ENCODE peak calls at places on chromosomes 6 and 20, in five cellular contexts. Q is left lung, Y is AG10803, D is SK-N-SH, T is endothelial cell. S is an unnamed sample.

GRCh38 chr6:149913085-149913484 is 9.8 kb downstream of the RAET1G start:
- DNase-seq in Q (no peak), Y (no peak), T (no peak), D (no peak), S (no peak)

GRCh38 chr20:24580006-24580405 is 110.6 kb downstream of the SYNDIG1 start:
- DNase-seq in Y (peak), Q (no peak), D (no peak), T (no peak), S (no peak)

GRCh38 chr6:19873031-19873430 is 35.9 kb downstream of the ID4 start:
- DNase-seq in T (peak), Q (no peak), D (peak), Y (no peak), S (peak)

GRCh38 chr6:143596857-143597256 is 80.9 kb upstream of the PHACTR2 start:
- DNase-seq in Y (peak), D (no peak), T (no peak), Q (no peak), S (no peak)

GRCh38 chr6:13535306-13535705 is 39.1 kb upstream of the SIRT5 start:
- DNase-seq in Q (no peak), T (no peak), Y (no peak), D (no peak), S (no peak)

GRCh38 chr6:82006027-82006738 is 241.4 kb downstream of the IBTK start:
- DNase-seq in Y (peak), D (peak), Q (peak), T (peak), S (no peak)

GRCh38 chr6:36851149-36851614 is 11.9 kb upstream of the CPNE5 start:
- DNase-seq in Q (no peak), T (peak), Y (peak), D (peak), S (peak)

GRCh38 chr6:139583420-139583819 is 209.0 kb upstream of the CITED2 start:
- DNase-seq in T (no peak), Y (no peak), D (no peak), Q (no peak), S (no peak)

GRCh38 chr6:107144014-107144413 is 28.7 kb upstream of the BEND3 start:
- DNase-seq in Q (no peak), D (no peak), Y (no peak), T (no peak), S (no peak)

GRCh38 chr6:129646140-129646569 is 63.8 kb downstream of the ARHGAP18 start:
- DNase-seq in T (no peak), D (no peak), Y (no peak), Q (no peak), S (no peak)

GRCh38 chr6:124670801-124671200 is 291.4 kb upstream of the RNF217 start:
- DNase-seq in Y (no peak), T (no peak), Q (no peak), D (no peak), S (no peak)

GRCh38 chr6:166758136-166758704 is 131.2 kb upstream of the RPS6KA2 start:
- DNase-seq in T (no peak), Q (no peak), D (no peak), Y (no peak), S (no peak)

GRCh38 chr20:62938105-62938888 is at the start of gene GID8:
- DNase-seq in Y (no peak), D (no peak), T (peak), Q (peak), S (no peak)

GRCh38 chr6:42742116-42742894 is 3.6 kb downstream of the TBCC start:
- DNase-seq in T (no peak), Y (peak), Q (no peak), D (peak), S (no peak)

GRCh38 chr20:50611128-50611810 is 80.1 kb downstream of the RIPOR3 start:
- DNase-seq in T (no peak), Y (peak), D (no peak), Q (no peak), S (no peak)

GRCh38 chr6:166551797-166552495 is 34.5 kb downstream of the RAMACL start:
- DNase-seq in T (no peak), D (no peak), Y (no peak), Q (no peak), S (no peak)

GRCh38 chr6:111750753-111751684 is 122.2 kb downstream of the FYN start:
- DNase-seq in Q (no peak), Y (peak), D (no peak), T (peak), S (no peak)

GRCh38 chr20:44173846-44174245 is 13.1 kb downstream of the JPH2 start:
- DNase-seq in T (no peak), Y (no peak), Q (no peak), D (no peak), S (no peak)
- TF ChIP-seq CTCF in T (no peak), Y (no peak), Q (no peak), D (no peak), S (no peak)

GRCh38 chr6:68343901-68344300 is 291.2 kb upstream of the ADGRB3 start:
- DNase-seq in Q (no peak), Y (no peak), D (peak), T (peak), S (peak)
- TF ChIP-seq CTCF in Q (no peak), Y (no peak), D (peak), T (peak), S (peak)

GRCh38 chr6:24997186-24997585 is 61.4 kb upstream of the RIPOR2 start:
- DNase-seq in T (no peak), Y (no peak), D (no peak), Q (no peak), S (no peak)

GRCh38 chr6:24995270-24995669 is 59.5 kb upstream of the RIPOR2 start:
- DNase-seq in D (no peak), T (no peak), Y (no peak), Q (no peak), S (no peak)

GRCh38 chr6:24991748-24992467 is 56.1 kb upstream of the RIPOR2 start:
- DNase-seq in Q (no peak), Y (peak), D (peak), T (peak), S (peak)

GRCh38 chr6:24996145-24996836 is 60.5 kb upstream of the RIPOR2 start:
- DNase-seq in D (no peak), T (no peak), Y (no peak), Q (no peak), S (no peak)

DNA sequence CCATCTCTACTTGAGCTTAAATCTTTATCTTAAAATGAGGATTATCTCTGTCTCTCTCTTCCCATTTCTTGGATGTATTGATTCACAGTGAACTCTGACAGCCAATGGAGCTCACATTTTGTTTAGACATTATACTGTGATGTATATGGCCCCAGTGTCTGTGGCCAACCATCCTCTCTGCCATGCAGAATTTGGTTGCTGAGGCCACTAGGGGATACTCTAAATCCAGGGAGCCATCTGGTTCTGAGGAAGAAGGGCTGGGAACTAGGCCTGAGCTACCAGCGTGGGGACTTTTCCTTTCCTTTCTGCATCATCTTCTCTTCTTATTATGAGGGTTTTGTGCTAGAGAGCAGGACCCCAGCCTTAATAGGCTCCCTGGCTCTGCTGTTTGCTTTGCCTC is 59.1 kb upstream of the RIPOR2 start:
- DNase-seq in D (no peak), T (no peak), Y (peak), Q (no peak), S (no peak)
- TF ChIP-seq CTCF in D (no peak), T (no peak), Y (peak), Q (no peak), S (no peak)

DNA sequence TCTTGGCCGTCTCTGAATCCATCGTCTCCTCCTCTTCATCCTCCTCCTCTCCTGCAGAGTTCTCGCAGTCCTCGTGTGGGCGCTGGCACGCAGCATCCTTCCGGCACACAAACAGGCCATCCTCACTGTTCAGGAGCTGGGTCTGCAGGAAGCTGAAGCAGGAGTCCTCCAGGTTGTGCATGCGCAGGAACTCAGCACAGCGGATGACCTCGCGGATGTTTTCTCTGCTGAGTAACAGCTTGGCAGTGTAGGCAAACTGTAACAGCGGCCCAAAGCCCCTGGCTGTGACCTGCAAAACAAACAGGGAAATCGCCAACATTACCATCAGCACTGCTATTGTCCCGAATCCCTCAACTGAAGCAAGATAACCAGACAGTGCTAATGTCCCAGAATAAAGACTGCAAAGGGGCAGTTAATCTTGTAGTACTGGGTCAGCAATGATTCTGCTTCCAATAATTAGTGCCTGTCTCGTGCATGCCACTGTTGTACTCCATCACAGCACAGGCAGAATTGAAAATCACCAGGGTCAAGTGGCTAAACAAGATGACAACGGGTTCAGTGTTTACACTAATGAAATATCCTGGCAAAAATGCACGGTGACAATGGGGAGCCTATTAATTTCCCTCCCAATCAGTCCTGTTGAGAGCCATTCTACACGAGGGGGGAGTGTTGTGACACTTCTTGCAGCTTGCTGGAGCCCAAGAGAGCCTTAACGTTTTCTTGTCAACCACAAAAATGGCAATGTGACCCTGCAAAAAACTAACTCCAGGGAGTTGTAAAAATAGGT is 57.5 kb downstream of the GJA10 start:
- DNase-seq in T (no peak), Q (no peak), D (no peak), Y (no peak), S (peak)
- TF ChIP-seq CTCF in T (no peak), Q (no peak), D (no peak), Y (no peak), S (no peak)

DNA sequence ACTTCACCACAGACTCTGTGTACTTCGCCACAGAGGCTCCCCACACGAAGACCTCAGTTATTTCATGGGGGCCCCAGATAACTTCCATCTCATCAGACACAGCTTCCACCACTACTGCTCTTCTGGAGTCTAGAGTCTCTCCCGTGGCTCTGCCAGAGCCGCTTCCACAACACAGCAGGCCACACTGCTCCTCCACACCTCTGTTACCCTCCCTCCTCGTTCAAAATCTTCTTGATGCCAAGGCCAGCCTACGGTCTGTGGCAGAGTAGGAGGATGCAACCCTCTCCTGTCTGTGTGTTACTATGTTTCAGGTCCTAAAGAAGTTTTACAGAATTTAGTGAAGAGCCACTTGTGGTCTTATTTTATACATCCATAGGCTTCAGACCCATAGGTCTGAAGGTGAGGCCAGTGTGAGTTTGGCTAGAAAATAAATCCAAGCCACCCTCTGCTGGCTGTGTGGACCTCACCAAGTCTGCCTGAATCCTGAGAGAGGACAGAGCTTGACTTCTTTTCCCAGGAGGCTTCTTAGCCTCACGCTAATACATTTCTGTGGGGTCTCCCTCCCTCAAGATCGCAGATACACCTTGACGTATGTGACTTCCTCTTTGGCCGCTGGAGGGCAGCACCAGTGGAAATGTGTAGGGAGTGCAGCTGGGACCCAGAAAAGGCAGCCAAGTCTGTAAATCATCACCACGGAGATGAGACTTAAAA is 197.7 kb downstream of the FAXC start:
- DNase-seq in Y (peak), D (peak), Q (no peak), T (peak), S (peak)
- TF ChIP-seq CTCF in Y (peak), D (peak), Q (peak), T (peak), S (peak)

GRCh38 chr20:19113343-19113930 is 99.0 kb upstream of the SLC24A3 start:
- DNase-seq in D (no peak), T (no peak), Q (no peak), Y (no peak), S (no peak)
- TF ChIP-seq CTCF in D (no peak), T (no peak), Q (no peak), Y (no peak), S (no peak)

S was measured in nephron progenitor cell.